ENCODE peak calls at places on chromosomes 12 and 14, in five cellular contexts. B is K562, H is IMR-90, S is colonic mucosa, C is PC-3. I is an unnamed sample.

GRCh38 chr14:104109731-104110361 is 24.3 kb downstream of the ASPG start:
- DNase-seq in B (no peak), H (no peak), S (peak; percentile 16), C (no peak), I (peak; percentile 43)

GRCh38 chr14:54737132-54737711 is 165.4 kb downstream of the GCH1 start:
- DNase-seq in B (peak; percentile 42), H (peak; percentile 82), S (no peak), C (peak; percentile 94), I (no peak)

GRCh38 chr12:122003646-122004611 is 17.8 kb upstream of the BCL7A start:
- DNase-seq in B (peak; percentile 14), H (no peak), S (no peak), C (no peak), I (no peak)

GRCh38 chr12:130603566-130603965 is 112.5 kb downstream of the RIMBP2 start:
- DNase-seq in B (no peak), H (no peak), S (no peak), C (no peak), I (peak; percentile 19)

GRCh38 chr12:118356809-118357326 is 15.8 kb downstream of the TAOK3 start:
- DNase-seq in B (peak; percentile 28), H (peak; percentile 92), S (no peak), C (peak; percentile 54), I (no peak)

GRCh38 chr12:49294804-49295086 is 202 bp upstream of the PRPH start:
- DNase-seq in B (no peak), H (no peak), S (no peak), C (no peak), I (no peak)

GRCh38 chr12:46435625-46436024 is 63.1 kb upstream of the SLC38A2 start:
- DNase-seq in B (peak; percentile 49), H (no peak), S (no peak), C (no peak), I (no peak)

GRCh38 chr14:89416002-89416995 is 734 bp downstream of the FOXN3 start:
- DNase-seq in B (peak; percentile 92), H (peak; percentile 97), S (peak; percentile 100), C (peak; percentile 98), I (peak; percentile 99)

GRCh38 chr14:65880507-65880906 is 468.0 kb downstream of the FUT8 start:
- DNase-seq in B (no peak), H (no peak), S (no peak), C (no peak), I (no peak)

GRCh38 chr12:50200507-50201273 is 33.5 kb upstream of the CERS5 start:
- DNase-seq in B (no peak), H (peak; percentile 81), S (no peak), C (peak; percentile 65), I (no peak)

GRCh38 chr12:38648813-38649212 is 256.6 kb downstream of the CPNE8 start:
- DNase-seq in B (no peak), H (no peak), S (no peak), C (no peak), I (no peak)

GRCh38 chr14:101360045-101360931 is 201.0 kb upstream of the DIO3 start:
- DNase-seq in B (peak; percentile 66), H (no peak), S (peak; percentile 58), C (no peak), I (no peak)

GRCh38 chr12:104342635-104343249 is 39.2 kb downstream of the EID3 start:
- DNase-seq in B (no peak), H (no peak), S (no peak), C (peak; percentile 59), I (peak; percentile 49)

GRCh38 chr12:823043-823698 is 70.8 kb downstream of the WNK1 start:
- DNase-seq in B (no peak), H (no peak), S (no peak), C (no peak), I (no peak)

GRCh38 chr14:54579606-54580005 is 12.7 kb downstream of the SAMD4A start:
- DNase-seq in B (no peak), H (peak; percentile 73), S (no peak), C (no peak), I (no peak)

GRCh38 chr14:89425931-89426330 is 8.9 kb upstream of the FOXN3 start:
- DNase-seq in B (no peak), H (peak; percentile 99), S (no peak), C (peak; percentile 91), I (no peak)

GRCh38 chr12:24078318-24078765 is 128.9 kb upstream of the SOX5 start:
- DNase-seq in B (peak; percentile 11), H (peak; percentile 57), S (no peak), C (no peak), I (peak; percentile 57)

GRCh38 chr14:94621358-94622134 is 9.4 kb downstream of the SERPINA3 start:
- DNase-seq in B (no peak), H (no peak), S (no peak), C (no peak), I (no peak)

GRCh38 chr12:93453633-93454032 is 11.9 kb upstream of the UBE2N start:
- DNase-seq in B (no peak), H (peak; percentile 77), S (no peak), C (no peak), I (no peak)

GRCh38 chr14:101492716-101493115 is 68.6 kb upstream of the DIO3 start:
- DNase-seq in B (no peak), H (no peak), S (no peak), C (no peak), I (no peak)

GRCh38 chr12:48296586-48297396 is 53.9 kb downstream of the ZNF641 start:
- DNase-seq in B (peak; percentile 94), H (peak; percentile 55), S (peak; percentile 83), C (peak; percentile 70), I (peak; percentile 96)

GRCh38 chr14:22798528-22798927 is 16.7 kb downstream of the SLC7A7 start:
- DNase-seq in B (no peak), H (no peak), S (no peak), C (no peak), I (no peak)

GRCh38 chr12:82357845-82358199 is 365 bp downstream of the CCDC59 start:
- DNase-seq in B (peak; percentile 20), H (no peak), S (no peak), C (peak; percentile 5), I (no peak)
- H3K27ac ChIP-seq in B (peak overlapping the region; percentile 100), H (peak overlapping the region; percentile 76), S (peak overlapping the region; percentile 93), C (peak overlapping the region; percentile 83), I (peak overlapping the region; percentile 73)

DNA sequence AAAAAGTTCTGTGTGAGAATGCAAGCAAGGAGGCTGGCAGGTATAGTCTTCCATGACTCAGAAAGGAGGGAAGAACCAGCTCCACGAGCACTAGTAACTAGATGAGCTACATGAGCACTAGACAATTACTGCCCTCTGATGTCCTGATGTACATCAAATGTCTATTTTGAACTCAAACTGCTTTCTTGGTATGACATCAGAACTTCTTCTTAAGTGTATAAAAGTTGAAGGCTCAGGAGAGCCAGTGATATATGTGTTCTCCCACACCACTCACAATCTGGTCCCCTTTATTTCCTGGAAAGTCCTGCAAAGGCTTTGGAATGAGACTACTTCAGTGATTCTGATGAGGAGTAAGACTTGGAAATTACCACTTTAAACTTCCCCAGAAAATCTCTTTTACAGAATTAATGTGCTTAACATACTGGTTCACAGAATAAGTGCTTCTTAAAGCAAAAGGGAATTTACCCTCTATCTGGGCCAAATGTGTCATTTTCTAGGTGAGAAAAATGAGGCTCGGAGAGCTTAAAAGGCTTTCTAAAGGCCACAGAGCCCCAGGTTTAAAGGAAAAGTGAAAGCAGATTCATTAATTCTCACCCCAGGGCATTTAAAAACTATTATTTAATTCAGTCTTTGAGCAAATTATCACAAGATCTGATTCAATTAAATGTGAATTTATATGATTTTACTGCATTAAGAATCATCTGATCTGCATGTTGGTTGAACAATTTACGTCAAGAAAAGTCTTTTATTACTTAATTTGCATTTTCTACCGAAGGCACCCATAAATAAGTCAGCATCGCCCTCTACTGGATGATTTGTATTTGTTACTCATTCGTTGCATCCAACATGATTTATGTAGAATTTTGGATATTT is 18.8 kb upstream of the DHRS7 start:
- DNase-seq in B (peak; percentile 57), H (peak; percentile 77), S (no peak), C (peak; percentile 98), I (no peak)
- H3K9ac ChIP-seq in B (no peak overlapping the region), H (peak overlapping the region; percentile 16), S (no peak overlapping the region), C (peak overlapping the region; percentile 1), I (no peak overlapping the region)

DNA sequence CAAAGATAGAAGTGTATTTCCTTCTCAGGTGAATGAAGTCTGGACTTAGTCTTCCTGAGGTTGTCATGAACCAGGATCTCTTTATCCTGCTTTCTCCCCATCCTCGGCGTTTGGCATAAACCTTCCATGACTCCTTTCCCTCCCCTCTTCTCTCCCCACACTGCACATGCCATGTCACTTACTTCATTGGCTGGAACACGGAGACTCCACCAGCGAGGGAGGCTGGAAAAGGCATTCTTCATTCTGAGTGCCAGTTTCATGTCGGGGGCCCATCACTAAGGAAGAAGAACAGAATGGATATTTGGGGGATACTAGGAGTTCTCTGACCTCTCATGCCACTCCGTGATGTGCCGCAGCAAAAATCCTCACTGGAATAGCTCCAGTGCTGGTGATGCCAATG is 105.6 kb downstream of the VCPKMT start:
- DNase-seq in B (no peak), H (peak; percentile 48), S (no peak), C (no peak), I (no peak)
- H3K4me3 ChIP-seq in B (no peak overlapping the region), H (no peak overlapping the region), S (no peak overlapping the region), C (no peak overlapping the region), I (no peak overlapping the region)

GRCh38 chr14:68932219-68932618 is 46.9 kb downstream of the ACTN1 start:
- DNase-seq in B (no peak), H (peak; percentile 89), S (no peak), C (no peak), I (no peak)
- H3K27ac ChIP-seq in B (no peak overlapping the region), H (peak overlapping the region; percentile 44), S (no peak overlapping the region), C (no peak overlapping the region), I (no peak overlapping the region)

DNA sequence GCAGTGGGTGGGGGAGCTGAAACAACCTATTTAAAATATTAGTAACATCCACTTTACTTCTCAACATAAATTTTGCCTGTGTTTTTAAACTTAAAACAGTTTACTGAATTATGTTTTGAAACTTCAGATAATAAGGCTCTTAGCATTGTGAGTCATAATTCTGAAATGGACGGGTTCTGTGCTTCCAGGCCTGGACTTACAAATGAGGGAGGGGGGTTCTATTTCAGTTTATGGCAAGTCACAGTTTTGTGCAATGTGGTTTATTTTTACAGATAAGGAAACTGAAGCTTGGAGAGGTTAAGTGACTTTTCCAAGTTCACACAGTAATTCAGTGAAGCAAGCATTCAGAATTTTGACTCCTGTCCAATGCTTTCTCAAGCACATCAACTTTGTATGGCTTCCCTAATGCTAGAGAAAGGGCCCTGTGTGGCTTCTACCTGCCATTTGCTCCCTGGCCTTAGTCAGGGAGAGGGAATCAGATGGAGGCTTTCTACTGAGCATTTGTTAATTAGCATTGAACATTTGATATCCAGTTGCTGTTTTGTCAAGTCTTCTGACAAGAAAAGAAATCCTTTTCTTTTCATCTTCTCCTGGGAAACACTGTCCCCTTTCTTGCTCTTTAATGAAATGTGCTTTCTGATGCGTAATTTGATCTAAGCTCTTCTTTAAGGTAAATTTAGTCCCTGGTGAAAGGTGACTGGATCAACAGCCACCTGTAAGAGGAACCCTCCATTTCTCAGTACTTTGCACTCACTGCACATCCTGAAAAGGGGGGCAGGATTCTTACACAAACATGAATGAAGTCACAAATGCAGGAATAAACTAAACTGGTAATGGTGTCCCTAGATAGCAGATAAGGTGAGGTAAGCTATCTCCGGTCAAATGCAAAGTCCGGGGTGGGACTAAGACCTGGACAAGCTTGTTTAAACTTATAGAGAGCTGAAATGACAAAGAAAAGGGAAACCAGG is 2.5 kb upstream of the SALL2 start:
- DNase-seq in B (peak; percentile 70), H (peak; percentile 52), S (no peak), C (peak; percentile 35), I (peak; percentile 38)
- H3K9ac ChIP-seq in B (peak overlapping the region; percentile 30), H (no peak overlapping the region), S (no peak overlapping the region), C (no peak overlapping the region), I (no peak overlapping the region)

GRCh38 chr12:55827806-55828205 is 1.6 kb downstream of the DNAJC14 start:
- DNase-seq in B (no peak), H (no peak), S (no peak), C (no peak), I (no peak)
- H3K4me3 ChIP-seq in B (peak overlapping the region; percentile 31), H (no peak overlapping the region), S (no peak overlapping the region), C (peak overlapping the region; percentile 83), I (peak overlapping the region; percentile 82)

I was measured in endodermal cell.